ENCODE peak calls at places on chromosome 20, in nine cellular contexts. W, H, P, Y, L, U, K, D and Z are unnamed samples.
A peak's percentile ranks its signal among the peaks of the same experiment; 100 is the strongest.

GRCh38 chr20:59696476-59696875 is 92.1 kb downstream of the PHACTR3 start:
- DNase-seq in Y (no peak), K (no peak), W (no peak), H (no peak), D (no peak), U (no peak), L (no peak), P (no peak), Z (no peak)

GRCh38 chr20:11777861-11778570 is 139.7 kb upstream of the BTBD3 start:
- DNase-seq in L (no peak), Y (no peak), W (peak; percentile 49), K (no peak), P (no peak), H (no peak), U (no peak), D (no peak), Z (peak; percentile 54)

GRCh38 chr20:45087814-45088213 is 13.1 kb downstream of the KCNS1 start:
- DNase-seq in H (no peak), Y (no peak), U (no peak), D (no peak), W (no peak), P (no peak), K (no peak), L (no peak), Z (peak; percentile 70)

GRCh38 chr20:3547906-3548305 is 77.1 kb downstream of the ATRN start:
- DNase-seq in Y (no peak), P (no peak), K (no peak), H (no peak), W (no peak), L (no peak), D (no peak), U (no peak), Z (no peak)

GRCh38 chr20:64070244-64070993 is 7.4 kb downstream of the TCEA2 start:
- DNase-seq in D (no peak), Y (no peak), K (no peak), P (no peak), W (no peak), H (no peak), L (no peak), U (no peak), Z (no peak)

GRCh38 chr20:61668064-61668463 is 397.6 kb downstream of the TAF4 start:
- DNase-seq in U (no peak), P (no peak), L (no peak), K (no peak), D (no peak), Y (no peak), H (no peak), W (peak; percentile 68), Z (no peak)

GRCh38 chr20:57934007-57934805 is 224.4 kb upstream of the PMEPA1 start:
- DNase-seq in D (no peak), W (no peak), K (no peak), L (no peak), U (no peak), Y (no peak), H (no peak), P (no peak), Z (no peak)

GRCh38 chr20:37833172-37833915 is 69.6 kb upstream of the VSTM2L start:
- DNase-seq in P (no peak), U (no peak), W (no peak), D (no peak), Y (no peak), L (peak; percentile 31), H (no peak), K (no peak), Z (no peak)

GRCh38 chr20:1402149-1402548 is 9.3 kb upstream of the FKBP1A start:
- DNase-seq in D (no peak), W (no peak), U (no peak), Y (no peak), H (peak; percentile 73), K (no peak), L (no peak), P (no peak), Z (peak; percentile 87)

GRCh38 chr20:45318386-45318939 is 10.4 kb upstream of the MATN4 start:
- DNase-seq in P (no peak), H (no peak), K (no peak), D (peak; percentile 31), W (no peak), U (no peak), L (no peak), Y (peak; percentile 21), Z (no peak)

GRCh38 chr20:41358717-41359116 is 7.9 kb downstream of the EMILIN3 start:
- DNase-seq in H (no peak), D (no peak), U (no peak), P (no peak), W (no peak), K (no peak), Y (no peak), L (no peak), Z (no peak)